ENCODE peak calls at places on chromosomes 13 and 19, in six cellular contexts. G, K, Y, E, P and U are unnamed samples.

GRCh38 chr13:106155411-106155810 is 380.1 kb downstream of the EFNB2 start:
- ATAC-seq in G (no peak), Y (no peak), P (no peak), E (no peak), K (no peak), U (no peak)

GRCh38 chr13:31138515-31138914 is 23.2 kb downstream of the HSPH1 start:
- ATAC-seq in G (no peak), P (no peak), Y (no peak), K (no peak), E (no peak), U (no peak)

GRCh38 chr19:1110809-1111640 is 7.2 kb downstream of the GPX4 start:
- ATAC-seq in K (no peak), Y (no peak), E (no peak), P (no peak), G (no peak), U (no peak)

GRCh38 chr19:1650627-1651009 is 1.8 kb downstream of the TCF3 start:
- ATAC-seq in Y (no peak), G (no peak), E (peak; percentile 23), P (no peak), K (no peak), U (no peak)

GRCh38 chr13:114027046-114027760 is 53.3 kb upstream of the C13orf46 start:
- ATAC-seq in Y (no peak), E (no peak), G (no peak), K (no peak), P (no peak), U (peak; percentile 35)

GRCh38 chr19:18392417-18392816 is 5.0 kb downstream of the LRRC25 start:
- ATAC-seq in K (no peak), G (no peak), E (no peak), Y (no peak), P (peak; percentile 56), U (peak; percentile 41)

GRCh38 chr13:64697226-64697625 is 2532.9 kb downstream of the PCDH9 start:
- ATAC-seq in E (no peak), K (no peak), Y (no peak), P (no peak), G (no peak), U (no peak)

GRCh38 chr13:30832377-30832776 is 73.7 kb upstream of the MEDAG start:
- ATAC-seq in G (peak; percentile 15), Y (peak; percentile 56), K (no peak), E (no peak), P (no peak), U (no peak)

GRCh38 chr19:18745012-18745735 is 45.9 kb downstream of the COMP start:
- ATAC-seq in G (no peak), E (peak; percentile 14), K (no peak), Y (no peak), P (no peak), U (no peak)

GRCh38 chr13:113990321-113990837 is 16.5 kb upstream of the C13orf46 start:
- ATAC-seq in E (no peak), Y (no peak), G (no peak), P (peak; percentile 43), K (no peak), U (no peak)

GRCh38 chr13:80400164-80400767 is 59.3 kb upstream of the SPRY2 start:
- ATAC-seq in P (no peak), Y (no peak), G (no peak), E (no peak), K (no peak), U (no peak)

GRCh38 chr19:12730054-12730453 is 4.4 kb downstream of the TRIR start:
- ATAC-seq in P (no peak), K (no peak), E (no peak), G (no peak), Y (no peak), U (no peak)

GRCh38 chr13:68846663-68847062 is 1261.0 kb upstream of the ATXN8OS start:
- ATAC-seq in E (no peak), Y (no peak), P (no peak), K (no peak), G (no peak), U (no peak)

GRCh38 chr13:29497137-29497654 is 98.3 kb downstream of the SLC7A1 start:
- ATAC-seq in E (peak; percentile 51), P (no peak), G (no peak), Y (peak; percentile 15), K (no peak), U (peak; percentile 65)

GRCh38 chr19:35297515-35297848 is 5.5 kb downstream of the MAG start:
- ATAC-seq in Y (no peak), P (no peak), K (no peak), G (no peak), E (no peak), U (no peak)

GRCh38 chr19:16764793-16765433 is 45.3 kb downstream of the NWD1 start:
- ATAC-seq in P (peak; percentile 52), G (no peak), K (no peak), E (no peak), Y (no peak), U (no peak)

GRCh38 chr13:46062190-46062589 is 9.6 kb upstream of the ZC3H13 start:
- ATAC-seq in P (no peak), K (no peak), Y (no peak), E (no peak), G (no peak), U (no peak)

GRCh38 chr13:97539651-97540230 is 105.8 kb downstream of the RAP2A start:
- ATAC-seq in G (no peak), P (no peak), K (no peak), E (no peak), Y (no peak), U (no peak)

GRCh38 chr13:44063467-44063866 is 183.8 kb downstream of the LACC1 start:
- ATAC-seq in Y (no peak), G (no peak), K (no peak), P (no peak), E (no peak), U (no peak)

GRCh38 chr19:40523322-40524047 is 53.2 kb upstream of the SHKBP1 start:
- ATAC-seq in G (peak; percentile 95), K (peak; percentile 92), E (peak; percentile 84), P (peak; percentile 86), Y (peak; percentile 83), U (peak; percentile 51)

GRCh38 chr19:40524655-40525054 is 52.0 kb upstream of the SHKBP1 start:
- ATAC-seq in K (no peak), Y (no peak), P (no peak), E (no peak), G (no peak), U (no peak)

GRCh38 chr19:40524133-40524549 is 52.5 kb upstream of the SHKBP1 start:
- ATAC-seq in P (no peak), E (no peak), K (peak; percentile 33), G (no peak), Y (no peak), U (no peak)

GRCh38 chr19:40519352-40520322 is 52.8 kb downstream of the SPTBN4 start:
- ATAC-seq in Y (peak; percentile 50), P (no peak), G (peak; percentile 63), K (no peak), E (peak; percentile 90), U (no peak)

DNA sequence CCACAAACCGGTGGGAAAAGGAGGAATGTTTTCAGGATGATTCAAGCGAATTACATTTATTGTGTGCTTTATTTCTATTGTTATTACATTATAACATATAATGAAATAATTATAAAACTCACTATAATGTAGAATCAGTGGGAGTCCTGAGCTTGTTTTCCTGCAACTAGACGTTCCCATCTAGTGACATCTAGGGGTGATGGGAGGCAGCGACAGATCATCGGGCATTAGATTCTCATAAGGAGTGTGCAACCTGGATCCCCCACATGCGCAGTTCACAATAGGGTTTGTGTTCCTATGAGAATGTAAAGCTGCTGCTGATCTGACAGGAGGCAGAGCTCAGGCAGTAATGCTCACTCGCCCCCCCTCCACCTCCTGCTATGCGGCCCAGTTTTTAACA is 54.5 kb downstream of the SPTBN4 start:
- ATAC-seq in P (no peak), Y (no peak), E (no peak), G (no peak), K (no peak), U (no peak)
- H3K27me3 ChIP-seq in P (no peaks in the 10 kb centered on the region), Y (no peaks in the 10 kb centered on the region), E (peaks cover 56% of the 10 kb centered on the region), G (no peaks in the 10 kb centered on the region), K (no peaks in the 10 kb centered on the region), U (peaks cover 21% of the 10 kb centered on the region)

GRCh38 chr19:54616840-54617560 is 13.3 kb upstream of the LILRB1 start:
- ATAC-seq in G (no peak), P (no peak), Y (no peak), K (no peak), E (no peak), U (no peak)
- TF ChIP-seq POLR2AphosphoS5 in G (no peak), P (no peak), Y (no peak), K (no peak), E (no peak), U (no peak)

GRCh38 chr13:70613295-70613694 is 505.0 kb upstream of the KLHL1 start:
- ATAC-seq in P (no peak), Y (peak; percentile 56), E (no peak), G (no peak), K (no peak), U (no peak)
- TF ChIP-seq CTCF in P (no peak), Y (peak; percentile 23), E (peak; percentile 58), G (peak; percentile 10), K (no peak), U (no peak)

GRCh38 chr13:49217962-49218492 is 2.1 kb upstream of the MLNR start:
- ATAC-seq in Y (no peak), G (no peak), E (no peak), P (no peak), K (no peak), U (no peak)
- H3K27me3 ChIP-seq in Y (no peaks in the 10 kb centered on the region), G (no peaks in the 10 kb centered on the region), E (peaks cover 72% of the 10 kb centered on the region), P (no peaks in the 10 kb centered on the region), K (no peaks in the 10 kb centered on the region), U (peaks cover 50% of the 10 kb centered on the region)